ENCODE peak calls at places on chromosomes 6 and 20, in eight cellular contexts. One of them, this sample, is unnamed. For H3K4me1, the result is how much of the 10 kb centered on the place peaks cover.

GRCh38 chr20:47487175-47487917 is 14.3 kb upstream of the NCOA3 start:
- DNase-seq in ovary: no peak
- DNase-seq in transverse colon: peak
- DNase-seq in A549: no peak
- DNase-seq in suprapubic skin: no peak
- DNase-seq in GM12878: peak
- DNase-seq in K562: peak
- DNase-seq in H1: no peak
- DNase-seq in this sample: no peak

GRCh38 chr20:36098364-36098763 is 56.2 kb upstream of the EPB41L1 start:
- DNase-seq in ovary: no peak
- DNase-seq in transverse colon: peak
- DNase-seq in GM12878: peak
- DNase-seq in suprapubic skin: no peak
- DNase-seq in A549: no peak
- DNase-seq in H1: no peak
- DNase-seq in K562: no peak
- DNase-seq in this sample: no peak

GRCh38 chr6:12363651-12364381 is 73.7 kb downstream of the EDN1 start:
- DNase-seq in K562: no peak
- DNase-seq in suprapubic skin: no peak
- DNase-seq in GM12878: peak
- DNase-seq in A549: peak
- DNase-seq in transverse colon: peak
- DNase-seq in H1: no peak
- DNase-seq in ovary: no peak
- DNase-seq in this sample: no peak

GRCh38 chr6:159844737-159845645 is 44.9 kb downstream of the PNLDC1 start:
- DNase-seq in H1: no peak
- DNase-seq in A549: no peak
- DNase-seq in transverse colon: no peak
- DNase-seq in ovary: no peak
- DNase-seq in K562: no peak
- DNase-seq in suprapubic skin: peak
- DNase-seq in GM12878: no peak
- DNase-seq in this sample: no peak

GRCh38 chr20:37810027-37810426 is 92.9 kb upstream of the VSTM2L start:
- DNase-seq in ovary: no peak
- DNase-seq in GM12878: no peak
- DNase-seq in A549: no peak
- DNase-seq in H1: no peak
- DNase-seq in transverse colon: no peak
- DNase-seq in suprapubic skin: no peak
- DNase-seq in K562: no peak
- DNase-seq in this sample: no peak

GRCh38 chr6:148835920-148836441 is 89.2 kb downstream of the UST start:
- DNase-seq in GM12878: no peak
- DNase-seq in transverse colon: no peak
- DNase-seq in suprapubic skin: no peak
- DNase-seq in ovary: no peak
- DNase-seq in K562: no peak
- DNase-seq in A549: no peak
- DNase-seq in H1: no peak
- DNase-seq in this sample: no peak

GRCh38 chr6:170404036-170404435 is 97.5 kb downstream of the FAM120B start:
- DNase-seq in K562: no peak
- DNase-seq in A549: no peak
- DNase-seq in H1: no peak
- DNase-seq in GM12878: no peak
- DNase-seq in suprapubic skin: no peak
- DNase-seq in ovary: no peak
- DNase-seq in transverse colon: no peak
- DNase-seq in this sample: no peak

GRCh38 chr6:144346719-144347446 is 61.7 kb downstream of the UTRN start:
- DNase-seq in GM12878: no peak
- DNase-seq in transverse colon: no peak
- DNase-seq in H1: no peak
- DNase-seq in K562: no peak
- DNase-seq in suprapubic skin: no peak
- DNase-seq in ovary: no peak
- DNase-seq in A549: peak
- DNase-seq in this sample: no peak

GRCh38 chr6:16258709-16259075 is 20.3 kb downstream of the GMPR start:
- DNase-seq in suprapubic skin: no peak
- DNase-seq in transverse colon: no peak
- DNase-seq in ovary: no peak
- DNase-seq in H1: no peak
- DNase-seq in GM12878: no peak
- DNase-seq in K562: no peak
- DNase-seq in A549: no peak
- DNase-seq in this sample: no peak

GRCh38 chr20:10510216-10510615 is 75.1 kb downstream of the SLX4IP start:
- DNase-seq in K562: no peak
- DNase-seq in GM12878: no peak
- DNase-seq in ovary: no peak
- DNase-seq in suprapubic skin: no peak
- DNase-seq in transverse colon: no peak
- DNase-seq in H1: no peak
- DNase-seq in A549: no peak
- DNase-seq in this sample: no peak

GRCh38 chr20:10508060-10508459 is 73.0 kb downstream of the SLX4IP start:
- DNase-seq in K562: no peak
- DNase-seq in H1: no peak
- DNase-seq in ovary: peak
- DNase-seq in GM12878: no peak
- DNase-seq in A549: no peak
- DNase-seq in suprapubic skin: no peak
- DNase-seq in transverse colon: peak
- DNase-seq in this sample: no peak

GRCh38 chr20:10509411-10509810 is 74.3 kb downstream of the SLX4IP start:
- DNase-seq in A549: no peak
- DNase-seq in K562: no peak
- DNase-seq in H1: no peak
- DNase-seq in ovary: no peak
- DNase-seq in transverse colon: no peak
- DNase-seq in suprapubic skin: no peak
- DNase-seq in GM12878: no peak
- DNase-seq in this sample: no peak

GRCh38 chr20:10507052-10507451 is 71.9 kb downstream of the SLX4IP start:
- DNase-seq in transverse colon: no peak
- DNase-seq in suprapubic skin: no peak
- DNase-seq in A549: no peak
- DNase-seq in ovary: no peak
- DNase-seq in K562: no peak
- DNase-seq in H1: no peak
- DNase-seq in GM12878: no peak
- DNase-seq in this sample: no peak

DNA sequence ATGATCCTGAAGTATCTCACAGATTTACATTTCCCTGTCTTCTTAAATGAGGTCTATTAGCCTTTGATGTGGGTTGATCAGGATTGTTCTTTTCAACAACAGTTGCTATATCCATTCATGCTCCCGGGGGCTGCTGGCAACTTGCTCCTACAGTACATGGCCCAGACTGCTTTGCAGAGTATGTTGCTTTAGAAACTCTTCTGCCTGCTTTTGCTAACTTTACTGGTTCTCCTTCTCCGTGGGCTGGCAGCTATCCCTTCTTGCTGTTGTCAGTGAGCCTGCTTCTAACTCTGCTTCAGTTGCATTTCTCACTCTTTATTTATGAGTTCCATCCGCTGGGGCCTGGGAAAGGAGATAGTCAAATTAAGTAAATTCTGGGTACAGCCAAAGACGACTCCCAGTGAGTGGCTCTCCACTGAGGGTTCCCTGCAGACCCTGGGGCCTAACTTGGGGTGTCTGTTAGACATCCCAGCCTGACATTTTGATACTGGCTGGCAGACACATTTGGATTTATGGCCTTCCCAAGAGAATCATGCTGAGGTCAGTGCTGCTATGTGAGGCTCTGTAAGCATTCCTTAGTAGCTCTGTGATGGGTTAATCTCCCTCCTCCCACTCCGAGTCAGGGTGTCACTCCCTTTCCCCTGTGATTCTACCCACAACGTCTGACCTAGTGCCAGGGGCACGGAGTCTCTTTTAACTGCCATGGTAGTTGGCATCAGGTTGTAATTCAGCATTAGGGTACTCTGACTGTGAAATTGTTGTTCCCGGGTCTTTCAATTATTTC is 73.6 kb downstream of the SLX4IP start:
- DNase-seq in A549: peak
- DNase-seq in transverse colon: no peak
- DNase-seq in K562: no peak
- DNase-seq in H1: no peak
- DNase-seq in ovary: peak
- DNase-seq in GM12878: no peak
- DNase-seq in suprapubic skin: no peak
- DNase-seq in this sample: peak
- H3K4me1 ChIP-seq in A549: half or more
- H3K4me1 ChIP-seq in transverse colon: half or more
- H3K4me1 ChIP-seq in K562: under half
- H3K4me1 ChIP-seq in H1: under half
- H3K4me1 ChIP-seq in ovary: under half
- H3K4me1 ChIP-seq in GM12878: under half
- H3K4me1 ChIP-seq in suprapubic skin: half or more
- H3K4me1 ChIP-seq in this sample: under half

GRCh38 chr20:32482251-32483220 is 102.6 kb downstream of the NOL4L start:
- DNase-seq in A549: no peak
- DNase-seq in suprapubic skin: no peak
- DNase-seq in K562: no peak
- DNase-seq in ovary: no peak
- DNase-seq in GM12878: no peak
- DNase-seq in H1: no peak
- DNase-seq in transverse colon: peak
- DNase-seq in this sample: no peak

GRCh38 chr20:32483351-32484220 is 101.5 kb downstream of the NOL4L start:
- DNase-seq in ovary: peak
- DNase-seq in transverse colon: peak
- DNase-seq in A549: peak
- DNase-seq in suprapubic skin: no peak
- DNase-seq in GM12878: no peak
- DNase-seq in K562: no peak
- DNase-seq in H1: no peak
- DNase-seq in this sample: peak

GRCh38 chr20:32480361-32481199 is 104.6 kb downstream of the NOL4L start:
- DNase-seq in transverse colon: no peak
- DNase-seq in ovary: no peak
- DNase-seq in K562: no peak
- DNase-seq in suprapubic skin: no peak
- DNase-seq in H1: no peak
- DNase-seq in A549: no peak
- DNase-seq in GM12878: no peak
- DNase-seq in this sample: no peak

GRCh38 chr20:32479697-32480140 is 105.4 kb downstream of the NOL4L start:
- DNase-seq in K562: no peak
- DNase-seq in transverse colon: peak
- DNase-seq in GM12878: no peak
- DNase-seq in suprapubic skin: no peak
- DNase-seq in H1: no peak
- DNase-seq in A549: no peak
- DNase-seq in ovary: no peak
- DNase-seq in this sample: no peak

GRCh38 chr20:32481311-32482103 is 103.6 kb downstream of the NOL4L start:
- DNase-seq in suprapubic skin: no peak
- DNase-seq in A549: no peak
- DNase-seq in transverse colon: peak
- DNase-seq in GM12878: no peak
- DNase-seq in ovary: no peak
- DNase-seq in K562: no peak
- DNase-seq in H1: no peak
- DNase-seq in this sample: no peak
- H3K4me3 ChIP-seq in suprapubic skin: peak
- H3K4me3 ChIP-seq in A549: peak
- H3K4me3 ChIP-seq in transverse colon: no peak
- H3K4me3 ChIP-seq in GM12878: no peak
- H3K4me3 ChIP-seq in ovary: no peak
- H3K4me3 ChIP-seq in K562: no peak
- H3K4me3 ChIP-seq in H1: peak
- H3K4me3 ChIP-seq in this sample: peak

DNA sequence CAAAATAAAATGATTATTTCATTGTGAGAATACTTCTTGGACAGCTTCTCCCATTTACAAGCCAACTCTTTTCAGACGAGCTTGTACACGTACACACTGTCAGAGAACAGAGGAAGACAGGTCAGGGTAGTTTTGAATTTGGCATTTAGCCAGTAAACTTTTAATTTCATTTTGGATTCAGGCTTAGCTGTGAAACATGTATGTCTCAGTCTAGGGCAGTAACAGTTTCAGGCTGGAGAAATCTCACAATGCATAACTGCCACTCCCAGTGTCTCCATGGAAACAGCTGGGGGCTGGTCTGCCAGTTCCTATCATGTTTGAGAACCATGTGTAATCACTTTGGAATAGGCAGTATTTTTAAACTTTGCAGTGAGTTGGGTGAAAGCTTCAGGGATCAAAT is 22.0 kb upstream of the QKI start:
- DNase-seq in H1: no peak
- DNase-seq in transverse colon: no peak
- DNase-seq in ovary: no peak
- DNase-seq in GM12878: no peak
- DNase-seq in suprapubic skin: no peak
- DNase-seq in A549: no peak
- DNase-seq in K562: peak
- DNase-seq in this sample: no peak
- TF ChIP-seq EP300 in H1: no peak
- TF ChIP-seq EP300 in transverse colon: no peak
- TF ChIP-seq EP300 in ovary: no peak
- TF ChIP-seq EP300 in GM12878: no peak
- TF ChIP-seq EP300 in suprapubic skin: no peak
- TF ChIP-seq EP300 in A549: no peak
- TF ChIP-seq EP300 in K562: no peak
- TF ChIP-seq EP300 in this sample: no peak

GRCh38 chr20:21982559-21982958 is 277.1 kb downstream of the PAX1 start:
- DNase-seq in A549: no peak
- DNase-seq in transverse colon: no peak
- DNase-seq in ovary: no peak
- DNase-seq in K562: no peak
- DNase-seq in H1: no peak
- DNase-seq in suprapubic skin: no peak
- DNase-seq in GM12878: no peak
- DNase-seq in this sample: no peak

GRCh38 chr20:21981179-21981578 is 275.7 kb downstream of the PAX1 start:
- DNase-seq in ovary: no peak
- DNase-seq in suprapubic skin: no peak
- DNase-seq in K562: no peak
- DNase-seq in H1: no peak
- DNase-seq in transverse colon: no peak
- DNase-seq in GM12878: no peak
- DNase-seq in A549: peak
- DNase-seq in this sample: no peak

GRCh38 chr20:21981607-21982344 is 276.3 kb downstream of the PAX1 start:
- DNase-seq in transverse colon: no peak
- DNase-seq in GM12878: no peak
- DNase-seq in ovary: no peak
- DNase-seq in A549: peak
- DNase-seq in H1: no peak
- DNase-seq in suprapubic skin: no peak
- DNase-seq in K562: no peak
- DNase-seq in this sample: no peak
- H3K4me1 ChIP-seq in transverse colon: under half
- H3K4me1 ChIP-seq in GM12878: under half
- H3K4me1 ChIP-seq in ovary: under half
- H3K4me1 ChIP-seq in A549: under half
- H3K4me1 ChIP-seq in H1: under half
- H3K4me1 ChIP-seq in suprapubic skin: under half
- H3K4me1 ChIP-seq in K562: under half
- H3K4me1 ChIP-seq in this sample: under half

This sample was measured in tibial nerve.